ENCODE peak calls at places on chromosomes 5 and 9, in five cellular contexts. P is breast epithelium, F is HCT116, L is lung, E is heart left ventricle. N is an unnamed sample. For H3K36me3, the result is how much of the 10 kb centered on the place peaks cover.

GRCh38 chr5:132468665-132469379 is 21.8 kb downstream of the IRF1 start:
- DNase-seq in P (peak), F (no peak), L (no peak), E (peak), N (no peak)

GRCh38 chr9:128077847-128078503 is 9.9 kb downstream of the SLC25A25 start:
- DNase-seq in P (no peak), F (no peak), L (no peak), E (no peak), N (no peak)

GRCh38 chr9:11204521-11204920 is 591.7 kb upstream of the PTPRD start:
- DNase-seq in P (no peak), F (no peak), L (no peak), E (no peak), N (no peak)

GRCh38 chr5:150158170-150158949 is 2.7 kb upstream of the PDGFRB start:
- DNase-seq in P (no peak), F (no peak), L (no peak), E (peak), N (no peak)

GRCh38 chr5:132763369-132764036 is 13.5 kb downstream of the SEPTIN8 start:
- DNase-seq in P (no peak), F (no peak), L (no peak), E (no peak), N (no peak)

GRCh38 chr5:148425808-148426207 is 42.0 kb downstream of the FBXO38 start:
- DNase-seq in P (no peak), F (no peak), L (no peak), E (no peak), N (no peak)

GRCh38 chr9:99090366-99091130 is 14.4 kb upstream of the TGFBR1 start:
- DNase-seq in P (no peak), F (no peak), L (no peak), E (no peak), N (no peak)

GRCh38 chr9:63817622-63818518 is 1467.1 kb downstream of the FOXD4L5 start:
- DNase-seq in P (peak), F (no peak), L (peak), E (peak), N (peak)

GRCh38 chr9:104992696-104993095 is 64.7 kb upstream of the ABCA1 start:
- DNase-seq in P (no peak), F (no peak), L (no peak), E (no peak), N (no peak)

GRCh38 chr5:126014691-126015090 is 408.5 kb upstream of the GRAMD2B start:
- DNase-seq in P (no peak), F (no peak), L (no peak), E (no peak), N (no peak)

GRCh38 chr9:129407905-129408452 is 212.9 kb downstream of the C9orf50 start:
- DNase-seq in P (no peak), F (no peak), L (no peak), E (no peak), N (no peak)

GRCh38 chr5:8770431-8770830 is 775.4 kb downstream of the SEMA5A start:
- DNase-seq in P (no peak), F (no peak), L (no peak), E (no peak), N (no peak)

GRCh38 chr5:126189862-126190261 is 233.3 kb upstream of the GRAMD2B start:
- DNase-seq in P (no peak), F (no peak), L (no peak), E (no peak), N (no peak)

GRCh38 chr5:36156124-36156601 is 4.3 kb downstream of the SKP2 start:
- DNase-seq in P (no peak), F (no peak), L (no peak), E (no peak), N (no peak)

GRCh38 chr5:181173420-181174342 is 26.3 kb downstream of the OR2V2 start:
- DNase-seq in P (no peak), F (peak), L (no peak), E (no peak), N (peak)

GRCh38 chr5:151257731-151258715 is 5.0 kb downstream of the GM2A start:
- DNase-seq in P (no peak), F (no peak), L (no peak), E (no peak), N (no peak)

GRCh38 chr9:125479846-125480615 is 218.4 kb downstream of the GAPVD1 start:
- DNase-seq in P (no peak), F (no peak), L (no peak), E (no peak), N (no peak)

GRCh38 chr5:115098041-115098702 is 71.5 kb downstream of the TRIM36 start:
- DNase-seq in P (no peak), F (peak), L (peak), E (no peak), N (peak)

GRCh38 chr5:6760003-6760402 is 46.8 kb downstream of the TENT4A start:
- DNase-seq in P (no peak), F (no peak), L (no peak), E (no peak), N (no peak)

GRCh38 chr9:76895186-76895585 is 10.7 kb downstream of the PRUNE2 start:
- DNase-seq in P (no peak), F (no peak), L (no peak), E (no peak), N (no peak)

GRCh38 chr5:55003432-55004065 is 18.2 kb upstream of the ESM1 start:
- DNase-seq in P (no peak), F (no peak), L (no peak), E (no peak), N (no peak)

GRCh38 chr5:90438100-90438499 is 28.5 kb upstream of the CETN3 start:
- DNase-seq in P (no peak), F (no peak), L (no peak), E (no peak), N (no peak)

GRCh38 chr9:5013379-5013778 is 28.3 kb downstream of the JAK2 start:
- DNase-seq in P (no peak), F (no peak), L (no peak), E (no peak), N (no peak)

GRCh38 chr9:111178361-111179043 is 140.2 kb upstream of the LPAR1 start:
- DNase-seq in P (no peak), F (no peak), L (no peak), E (no peak), N (no peak)

GRCh38 chr5:130923543-130924159 is 241.4 kb downstream of the HINT1 start:
- DNase-seq in P (no peak), F (no peak), L (no peak), E (no peak), N (no peak)

GRCh38 chr5:78377056-78377717 is 16.8 kb downstream of the SCAMP1 start:
- DNase-seq in P (no peak), F (no peak), L (no peak), E (peak), N (no peak)

GRCh38 chr5:68273717-68274409 is 58.3 kb downstream of the PIK3R1 start:
- DNase-seq in P (no peak), F (no peak), L (no peak), E (no peak), N (no peak)

GRCh38 chr5:113193311-113193978 is 216.8 kb downstream of the DCP2 start:
- DNase-seq in P (no peak), F (no peak), L (no peak), E (no peak), N (no peak)

GRCh38 chr5:74919487-74919886 is 53.3 kb upstream of the FAM169A start:
- DNase-seq in P (no peak), F (peak), L (no peak), E (no peak), N (peak)

GRCh38 chr5:140224658-140225057 is 49.7 kb downstream of the CYSTM1 start:
- DNase-seq in P (no peak), F (no peak), L (no peak), E (no peak), N (no peak)

GRCh38 chr5:147413266-147413665 is 96.6 kb downstream of the DPYSL3 start:
- DNase-seq in P (no peak), F (no peak), L (no peak), E (no peak), N (no peak)

GRCh38 chr9:120389867-120390266 is 190.1 kb downstream of the CDK5RAP2 start:
- DNase-seq in P (no peak), F (no peak), L (no peak), E (no peak), N (no peak)

GRCh38 chr9:120390637-120391190 is 189.3 kb downstream of the CDK5RAP2 start:
- DNase-seq in P (peak), F (no peak), L (no peak), E (no peak), N (no peak)

GRCh38 chr9:120387257-120387999 is 192.5 kb downstream of the CDK5RAP2 start:
- DNase-seq in P (no peak), F (no peak), L (no peak), E (no peak), N (no peak)

GRCh38 chr9:120388000-120388855 is 191.7 kb downstream of the CDK5RAP2 start:
- DNase-seq in P (no peak), F (no peak), L (no peak), E (peak), N (no peak)

DNA sequence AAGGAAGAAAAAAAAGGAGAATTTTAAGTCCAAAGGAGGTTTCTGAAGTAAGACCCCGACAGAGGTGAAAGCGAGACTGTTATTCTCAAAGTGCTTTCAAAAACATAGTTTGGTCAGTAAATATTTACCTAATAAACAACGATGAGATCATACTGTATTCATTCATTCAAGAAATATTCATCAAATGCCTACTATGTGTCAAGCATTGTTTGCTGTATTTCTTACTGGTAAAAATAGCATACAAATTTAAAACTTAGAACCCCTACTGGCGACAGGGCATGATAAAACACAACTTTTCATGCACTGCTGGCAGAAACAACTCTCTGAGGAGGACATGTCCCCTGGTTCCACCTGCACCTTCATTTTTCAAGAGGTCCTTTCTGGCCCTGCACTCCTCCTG is 190.7 kb downstream of the CDK5RAP2 start:
- DNase-seq in P (no peak), F (no peak), L (no peak), E (no peak), N (no peak)
- H3K36me3 ChIP-seq in P (under half), F (under half), L (under half), E (half or more), N (half or more)

GRCh38 chr9:93557366-93558137 is 18.8 kb upstream of the PHF2 start:
- DNase-seq in P (no peak), F (no peak), L (no peak), E (no peak), N (no peak)

GRCh38 chr9:93560991-93561390 is 15.4 kb upstream of the PHF2 start:
- DNase-seq in P (no peak), F (no peak), L (no peak), E (no peak), N (no peak)

GRCh38 chr9:93562157-93562556 is 14.2 kb upstream of the PHF2 start:
- DNase-seq in P (no peak), F (no peak), L (no peak), E (no peak), N (no peak)

GRCh38 chr9:93555370-93555769 is 21.0 kb upstream of the PHF2 start:
- DNase-seq in P (no peak), F (no peak), L (no peak), E (no peak), N (no peak)

GRCh38 chr9:93558503-93558902 is 17.9 kb upstream of the PHF2 start:
- DNase-seq in P (no peak), F (no peak), L (no peak), E (no peak), N (no peak)
- H3K36me3 ChIP-seq in P (under half), F (under half), L (under half), E (half or more), N (half or more)

DNA sequence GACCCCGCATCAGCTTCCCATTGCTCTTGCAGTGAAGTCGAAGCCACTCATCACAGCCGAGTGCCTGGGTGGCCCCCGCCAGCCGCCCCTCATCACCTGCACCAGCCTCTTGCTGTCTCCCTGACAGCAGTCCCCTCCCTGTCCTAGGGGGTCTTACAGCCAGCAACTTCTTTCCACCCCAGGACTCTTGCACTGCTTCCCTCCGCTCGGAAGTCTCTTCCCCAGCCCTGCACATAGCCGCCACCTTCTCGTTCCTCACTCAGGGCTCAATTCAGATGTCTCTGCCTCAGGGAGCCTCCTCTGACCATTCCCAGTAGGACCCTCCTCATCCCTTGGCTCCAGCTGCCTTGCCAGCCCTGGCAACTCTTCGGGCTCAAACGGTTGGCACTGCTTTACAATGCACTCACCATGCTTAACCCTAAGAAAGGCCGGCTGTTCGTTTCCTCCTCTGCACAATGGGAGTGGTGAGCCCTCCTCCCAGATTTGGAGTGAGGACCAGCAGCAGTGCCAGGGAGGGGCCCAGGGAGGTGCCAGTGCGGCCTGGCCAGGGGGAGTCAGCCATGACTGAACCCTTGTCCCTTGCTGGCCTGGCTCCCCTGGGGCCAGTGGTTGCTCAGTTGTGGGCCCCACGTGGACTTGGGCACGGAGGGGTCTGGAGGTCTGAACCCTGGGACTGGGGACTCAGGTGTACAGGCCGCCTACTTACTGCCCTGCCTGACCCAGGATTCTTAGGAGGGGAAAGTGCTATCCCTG is 6.1 kb downstream of the TCF7 start:
- DNase-seq in P (no peak), F (no peak), L (no peak), E (no peak), N (no peak)
- H3K36me3 ChIP-seq in P (under half), F (under half), L (under half), E (under half), N (half or more)

DNA sequence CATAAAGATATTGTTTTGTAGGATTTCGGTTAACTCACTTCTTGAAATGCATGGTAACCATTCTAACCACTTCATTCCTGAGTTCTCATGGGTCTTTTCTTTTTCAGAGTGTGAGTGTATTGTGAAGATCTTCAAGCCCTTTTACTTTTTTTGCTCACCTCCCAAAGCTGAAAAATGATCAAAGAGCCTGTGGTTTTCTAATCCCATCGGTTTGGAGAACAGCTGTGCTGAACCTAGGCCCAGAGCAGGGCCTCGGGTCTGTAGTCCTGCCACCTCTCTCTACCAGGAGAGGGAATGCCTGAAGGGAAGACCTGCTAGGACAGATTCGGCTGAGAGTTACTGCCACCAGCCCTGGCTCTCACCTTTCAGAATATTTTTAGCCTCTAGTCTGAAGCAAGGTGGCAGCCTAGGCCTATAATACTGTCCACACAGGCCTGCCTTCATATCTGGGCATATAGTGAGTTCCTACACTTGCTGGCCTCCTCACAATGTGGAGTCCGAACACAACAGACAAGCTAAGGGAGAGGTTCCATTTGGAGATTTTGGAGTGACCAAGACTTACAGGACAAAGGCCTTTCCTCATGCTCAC is 13.8 kb downstream of the RGMB start:
- DNase-seq in P (no peak), F (no peak), L (no peak), E (no peak), N (no peak)
- H3K36me3 ChIP-seq in P (under half), F (under half), L (under half), E (under half), N (under half)

GRCh38 chr5:134122530-134122929 is 8.0 kb downstream of the TCF7 start:
- DNase-seq in P (no peak), F (no peak), L (no peak), E (no peak), N (peak)
- H3K36me3 ChIP-seq in P (under half), F (under half), L (under half), E (under half), N (half or more)

DNA sequence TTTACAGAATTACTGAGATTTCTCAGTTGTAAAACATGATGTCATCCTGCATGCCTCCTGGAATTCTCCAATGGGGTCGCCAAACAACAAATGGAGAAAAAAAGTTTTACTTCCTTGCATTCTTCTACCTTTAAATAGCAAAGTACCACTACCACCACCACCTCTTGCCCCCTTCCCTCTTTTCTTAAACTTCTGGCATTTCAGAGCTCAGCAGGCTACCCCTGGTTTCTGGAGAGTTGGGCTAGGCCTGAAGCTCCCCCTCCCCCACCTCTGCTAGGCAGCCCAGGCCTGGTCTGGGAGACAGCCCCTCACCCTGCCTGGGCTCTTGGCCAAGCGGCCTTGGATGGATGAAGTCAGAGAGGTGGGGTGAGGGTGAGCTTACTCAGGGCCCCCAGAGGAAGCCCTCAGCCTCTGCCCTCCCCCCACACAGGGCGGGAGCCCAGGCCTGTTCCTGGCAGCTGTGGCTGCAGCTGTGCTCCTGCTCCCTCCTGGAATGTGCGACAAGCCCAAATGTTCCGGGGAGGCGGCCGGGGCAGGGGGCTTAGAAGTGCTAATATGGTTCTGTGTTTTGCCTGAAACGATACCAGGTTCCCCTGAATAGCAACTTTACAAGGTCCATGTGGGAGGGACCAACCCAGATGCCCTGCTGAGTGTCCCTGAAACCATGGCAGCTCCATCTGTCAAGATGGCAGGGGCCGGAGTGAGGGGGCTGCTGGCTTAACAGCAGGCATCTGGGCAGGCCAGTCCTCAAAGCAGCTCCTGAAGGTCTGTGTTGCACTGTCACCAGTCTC is 5.9 kb upstream of the CCIN start:
- DNase-seq in P (no peak), F (no peak), L (no peak), E (peak), N (no peak)
- H3K36me3 ChIP-seq in P (under half), F (under half), L (under half), E (under half), N (under half)

GRCh38 chr9:36358486-36358885 is 41.6 kb downstream of the RNF38 start:
- DNase-seq in P (no peak), F (no peak), L (no peak), E (no peak), N (no peak)
- H3K36me3 ChIP-seq in P (under half), F (under half), L (under half), E (half or more), N (under half)